ENCODE peak calls at places on chromosomes 7 and 10, in five cellular contexts. M, V, S, B and R are unnamed samples.
A peak's percentile ranks its signal among the peaks of the same experiment; 100 is the strongest.

GRCh38 chr7:37329940-37330339 is 118.7 kb downstream of the ELMO1 start:
- DNase-seq in S (no peak), B (no peak), V (no peak), M (no peak), R (no peak)

GRCh38 chr10:10642741-10643280 is 374.9 kb upstream of the CELF2 start:
- DNase-seq in M (no peak), S (peak; percentile 96), V (no peak), B (no peak), R (peak; percentile 17)

GRCh38 chr7:1225462-1226154 is 7.1 kb upstream of the UNCX start:
- DNase-seq in V (no peak), B (no peak), M (peak; percentile 45), S (peak; percentile 35), R (no peak)

GRCh38 chr10:6583447-6583846 is 3.4 kb upstream of the PRKCQ start:
- DNase-seq in S (no peak), B (no peak), V (no peak), M (no peak), R (no peak)

GRCh38 chr10:77350711-77351119 is 286.9 kb downstream of the KCNMA1 start:
- DNase-seq in V (peak; percentile 94), M (no peak), S (peak; percentile 97), B (no peak), R (peak; percentile 41)

GRCh38 chr7:40733111-40733510 is 598.3 kb downstream of the SUGCT start:
- DNase-seq in V (no peak), B (no peak), M (no peak), S (peak; percentile 11), R (no peak)

GRCh38 chr10:113625461-113626186 is 38.2 kb downstream of the NRAP start:
- DNase-seq in S (no peak), M (no peak), V (no peak), B (no peak), R (no peak)

GRCh38 chr7:5394264-5395105 is 29.1 kb downstream of the TNRC18 start:
- DNase-seq in B (no peak), V (no peak), S (no peak), M (no peak), R (no peak)

GRCh38 chr7:112390167-112390566 is 60.1 kb upstream of the IFRD1 start:
- DNase-seq in M (no peak), V (no peak), S (no peak), B (no peak), R (no peak)

GRCh38 chr7:157485361-157485831 is 148.6 kb downstream of the DNAJB6 start:
- DNase-seq in B (no peak), V (no peak), M (no peak), S (no peak), R (no peak)

GRCh38 chr10:60353519-60354258 is 36.0 kb downstream of the ANK3 start:
- DNase-seq in B (no peak), S (peak; percentile 95), M (peak; percentile 15), V (no peak), R (no peak)

GRCh38 chr7:129843982-129844840 is 108.5 kb downstream of the UBE2H start:
- DNase-seq in M (no peak), S (no peak), V (no peak), B (no peak), R (no peak)

GRCh38 chr7:91603707-91604106 is 276.8 kb downstream of the MTERF1 start:
- DNase-seq in V (no peak), S (no peak), B (no peak), M (peak; percentile 50), R (no peak)

GRCh38 chr10:110723224-110723891 is 79.2 kb downstream of the RBM20 start:
- DNase-seq in S (no peak), M (no peak), V (no peak), B (no peak), R (no peak)

GRCh38 chr7:50534690-50535290 is 30.4 kb downstream of the DDC start:
- DNase-seq in M (peak; percentile 34), B (no peak), S (peak; percentile 98), V (peak; percentile 92), R (peak; percentile 19)

GRCh38 chr7:21076054-21076453 is 289.4 kb upstream of the SP8 start:
- DNase-seq in M (peak; percentile 95), V (no peak), S (no peak), B (no peak), R (no peak)

GRCh38 chr7:144487906-144488305 is 84.4 kb upstream of the NOBOX start:
- DNase-seq in M (no peak), B (no peak), V (no peak), S (no peak), R (no peak)

GRCh38 chr10:7533657-7534479 is 123.0 kb upstream of the SFMBT2 start:
- DNase-seq in S (no peak), M (no peak), V (no peak), B (no peak), R (no peak)

GRCh38 chr10:80144302-80145131 is 12.0 kb downstream of the PLAC9 start:
- DNase-seq in V (no peak), S (no peak), M (peak; percentile 29), B (no peak), R (peak; percentile 41)

GRCh38 chr10:83346216-83346910 is 792.9 kb upstream of the GHITM start:
- DNase-seq in V (no peak), B (no peak), M (no peak), S (peak; percentile 44), R (no peak)

GRCh38 chr7:100472121-100472851 is 6.7 kb downstream of the TSC22D4 start:
- DNase-seq in M (no peak), V (no peak), B (no peak), S (no peak), R (no peak)

GRCh38 chr10:68327889-68328786 is 3.7 kb upstream of the HNRNPH3 start:
- DNase-seq in M (peak; percentile 32), S (peak; percentile 86), V (peak; percentile 57), B (no peak), R (no peak)

GRCh38 chr7:55132890-55133551 is 114.2 kb downstream of the EGFR start:
- DNase-seq in V (peak; percentile 98), S (peak; percentile 94), B (no peak), M (no peak), R (peak; percentile 49)

GRCh38 chr7:39005461-39005860 is 27.8 kb downstream of the POU6F2 start:
- DNase-seq in V (no peak), S (no peak), M (no peak), B (no peak), R (no peak)

GRCh38 chr7:112138453-112138852 is 67.7 kb downstream of the DOCK4 start:
- DNase-seq in B (no peak), M (no peak), V (no peak), S (no peak), R (no peak)

GRCh38 chr10:126640391-126640790 is 30.1 kb downstream of the C10orf90 start:
- DNase-seq in B (no peak), V (no peak), S (peak; percentile 40), M (no peak), R (no peak)

GRCh38 chr10:32125023-32125422 is 68.8 kb upstream of the KIF5B start:
- DNase-seq in B (no peak), V (no peak), S (no peak), M (no peak), R (no peak)

GRCh38 chr7:131564640-131565039 is 8.2 kb upstream of the PODXL start:
- DNase-seq in V (no peak), B (no peak), S (no peak), M (no peak), R (no peak)

GRCh38 chr7:32915041-32915536 is 23.5 kb upstream of the KBTBD2 start:
- DNase-seq in M (no peak), V (no peak), B (no peak), S (no peak), R (no peak)

GRCh38 chr7:154858836-154859537 is 143.9 kb downstream of the PAXIP1 start:
- DNase-seq in S (no peak), M (no peak), V (no peak), B (no peak), R (no peak)

GRCh38 chr7:123748734-123749536 is at the start of gene WASL:
- DNase-seq in M (peak; percentile 91), S (peak; percentile 95), B (peak; percentile 70), V (peak; percentile 27), R (peak; percentile 93)

GRCh38 chr7:51428226-51428887 is 111.7 kb upstream of the COBL start:
- DNase-seq in M (peak; percentile 50), V (no peak), S (no peak), B (no peak), R (no peak)